ENCODE peak calls at places on chromosomes 6 and 20, in seven cellular contexts. H is AG04450, U is fibroblast of the aortic adventitia, X is mesenchymal stem cell, D is caudate nucleus, Q is NCI-H1105 treated with DMSO at 0.1 percent for 48 hours, F is T-cell. W is an unnamed sample.

GRCh38 chr6:67336014-67336413 is 1299.1 kb upstream of the ADGRB3 start:
- DNase-seq in Q (no peak), D (no peak), H (no peak), X (no peak), F (no peak), U (no peak), W (no peak)

GRCh38 chr20:63711085-63711645 is 3.3 kb downstream of the ZGPAT start:
- DNase-seq in H (no peak), U (no peak), Q (no peak), D (no peak), X (no peak), F (no peak), W (no peak)

GRCh38 chr6:29631209-29631810 is 1.7 kb downstream of the GABBR1 start:
- DNase-seq in U (no peak), H (no peak), F (no peak), Q (no peak), X (peak), D (no peak), W (no peak)

GRCh38 chr6:3348821-3349220 is 90.1 kb downstream of the PSMG4 start:
- DNase-seq in F (no peak), Q (no peak), D (no peak), U (no peak), H (no peak), X (no peak), W (no peak)

GRCh38 chr6:137202078-137202477 is 17.1 kb downstream of the IFNGR1 start:
- DNase-seq in D (no peak), X (no peak), Q (no peak), H (no peak), U (no peak), F (no peak), W (no peak)

GRCh38 chr6:127514396-127515227 is 4.5 kb downstream of the MTCL3 start:
- DNase-seq in Q (peak), H (no peak), F (peak), U (peak), D (no peak), X (peak), W (no peak)

GRCh38 chr6:136404627-136405310 is 115.1 kb upstream of the BCLAF1 start:
- DNase-seq in H (no peak), F (no peak), X (no peak), U (no peak), D (no peak), Q (no peak), W (no peak)

GRCh38 chr6:143965503-143966171 is 42.4 kb downstream of the PLAGL1 start:
- DNase-seq in H (no peak), D (no peak), X (no peak), U (peak), F (no peak), Q (no peak), W (no peak)

GRCh38 chr6:133341607-133342158 is 100.5 kb downstream of the EYA4 start:
- DNase-seq in X (peak), D (no peak), Q (peak), U (peak), F (no peak), H (peak), W (no peak)

GRCh38 chr20:2698912-2699311 is 6.3 kb downstream of the EBF4 start:
- DNase-seq in H (no peak), X (no peak), F (no peak), U (no peak), D (no peak), Q (no peak), W (no peak)

GRCh38 chr6:2875840-2876207 is 27.3 kb downstream of the SERPINB9 start:
- DNase-seq in U (peak), H (no peak), X (no peak), Q (no peak), F (peak), D (no peak), W (no peak)

GRCh38 chr20:8855315-8855714 is 213.6 kb upstream of the PLCB4 start:
- DNase-seq in Q (no peak), X (no peak), U (peak), F (no peak), D (no peak), H (no peak), W (no peak)

GRCh38 chr6:28105286-28105685 is 19.1 kb upstream of the ZSCAN16 start:
- DNase-seq in U (peak), Q (peak), D (no peak), F (no peak), H (no peak), X (no peak), W (no peak)

GRCh38 chr6:37480951-37481597 is 18.6 kb downstream of the CCDC167 start:
- DNase-seq in F (no peak), U (no peak), X (no peak), H (no peak), Q (peak), D (no peak), W (no peak)

GRCh38 chr20:56358070-56358469 is 704 bp upstream of the FAM210B start:
- DNase-seq in D (no peak), F (no peak), U (no peak), X (no peak), Q (no peak), H (no peak), W (no peak)

GRCh38 chr6:45845546-45845945 is 170.1 kb downstream of the CLIC5 start:
- DNase-seq in U (peak), F (no peak), Q (no peak), D (no peak), X (no peak), H (no peak), W (no peak)

GRCh38 chr20:36971103-36971502 is 19.6 kb upstream of the SAMHD1 start:
- DNase-seq in F (no peak), D (no peak), X (no peak), H (no peak), Q (no peak), U (no peak), W (no peak)

GRCh38 chr6:75275067-75275466 is 9.5 kb downstream of the TMEM30A start:
- DNase-seq in D (no peak), Q (no peak), F (no peak), H (peak), X (peak), U (peak), W (no peak)

GRCh38 chr20:13220194-13220856 is 749 bp upstream of the ISM1 start:
- DNase-seq in Q (no peak), U (peak), F (no peak), D (no peak), X (peak), H (no peak), W (no peak)

GRCh38 chr6:46144270-46144669 is 14.5 kb downstream of the ENPP4 start:
- DNase-seq in F (no peak), H (no peak), U (no peak), D (no peak), Q (no peak), X (no peak), W (no peak)

GRCh38 chr20:60203451-60203850 is 245.2 kb downstream of the CDH26 start:
- DNase-seq in Q (no peak), X (no peak), F (no peak), U (no peak), D (no peak), H (no peak), W (no peak)

GRCh38 chr6:45880139-45880538 is 135.5 kb downstream of the CLIC5 start:
- DNase-seq in U (no peak), H (no peak), Q (no peak), F (no peak), X (peak), D (no peak), W (no peak)

GRCh38 chr6:1720620-1721322 is 111.1 kb downstream of the FOXC1 start:
- DNase-seq in X (no peak), D (no peak), H (no peak), F (no peak), Q (no peak), U (no peak), W (no peak)

GRCh38 chr6:148932731-148933130 is 185.9 kb downstream of the UST start:
- DNase-seq in F (no peak), Q (no peak), H (no peak), D (no peak), U (peak), X (peak), W (no peak)

W was measured in effector memory CD4-positive, alpha-beta T cell.